ENCODE peak calls at places on chromosomes 4 and X, in four cellular contexts. X, Q, B and T are unnamed samples.

GRCh38 chrX:129957241-129958099 is 25.0 kb upstream of the BCORL1 start:
- DNase-seq in Q (peak; percentile 44), B (peak; percentile 52), X (peak; percentile 40), T (peak; percentile 52)

GRCh38 chr4:150938873-150939499 is 76.1 kb downstream of the LRBA start:
- DNase-seq in X (no peak), B (no peak), Q (no peak), T (no peak)

GRCh38 chr4:127139788-127140286 is 492.9 kb upstream of the INTU start:
- DNase-seq in Q (no peak), X (no peak), B (no peak), T (no peak)

GRCh38 chr4:8308856-8309771 is 39.6 kb downstream of the HTRA3 start:
- DNase-seq in B (no peak), Q (peak; percentile 59), X (no peak), T (no peak)

GRCh38 chr4:67736262-67736661 is 17.9 kb downstream of the GNRHR start:
- DNase-seq in X (no peak), B (no peak), Q (no peak), T (no peak)

GRCh38 chr4:188433916-188434315 is 294.7 kb downstream of the TRIML1 start:
- DNase-seq in B (no peak), Q (no peak), X (no peak), T (no peak)

GRCh38 chr4:123109129-123109528 is 186.7 kb upstream of the NUDT6 start:
- DNase-seq in X (no peak), Q (peak; percentile 13), B (no peak), T (no peak)

GRCh38 chrX:77528034-77528433 is 80.8 kb downstream of the FGF16 start:
- DNase-seq in Q (no peak), X (no peak), B (no peak), T (no peak)

GRCh38 chrX:134981910-134982309 is 8.9 kb upstream of the SMIM10 start:
- DNase-seq in Q (no peak), B (no peak), X (no peak), T (no peak)

GRCh38 chrX:110402855-110403230 is 44.2 kb downstream of the RTL9 start:
- DNase-seq in Q (no peak), B (no peak), X (no peak), T (no peak)

GRCh38 chr4:40685300-40685699 is 55.6 kb upstream of the RBM47 start:
- DNase-seq in B (no peak), Q (peak; percentile 40), X (peak; percentile 65), T (no peak)

GRCh38 chrX:134520860-134521390 is 61.0 kb downstream of the HPRT1 start:
- DNase-seq in B (peak; percentile 69), X (peak; percentile 41), Q (peak; percentile 81), T (peak; percentile 81)

GRCh38 chr4:104500452-104500851 is 5.8 kb upstream of the CXXC4 start:
- DNase-seq in X (no peak), Q (no peak), B (no peak), T (no peak)

GRCh38 chrX:15873566-15873965 is 19.0 kb upstream of the AP1S2 start:
- DNase-seq in X (peak; percentile 91), Q (peak; percentile 7), B (no peak), T (no peak)

GRCh38 chr4:84317513-84317912 is 181.6 kb downstream of the NKX6-1 start:
- DNase-seq in Q (no peak), B (no peak), X (no peak), T (no peak)

GRCh38 chr4:8108261-8108660 is 50.4 kb downstream of the ABLIM2 start:
- DNase-seq in X (no peak), Q (no peak), B (no peak), T (no peak)

GRCh38 chrX:47112316-47112954 is 32.1 kb downstream of the NDUFB11 start:
- DNase-seq in Q (peak; percentile 14), X (no peak), B (no peak), T (no peak)

GRCh38 chr4:119286377-119287002 is 35.4 kb downstream of the FABP2 start:
- DNase-seq in X (peak; percentile 68), Q (peak; percentile 86), B (peak; percentile 86), T (peak; percentile 83)

GRCh38 chr4:14770025-14770424 is 232.3 kb upstream of the CPEB2 start:
- DNase-seq in Q (no peak), B (no peak), X (no peak), T (no peak)